ENCODE peak calls at places on chromosomes 13 and 19, in six cellular contexts. T is tibial nerve; O is CD4-positive, alpha-beta T cell; Q is esophagus muscularis mucosa; P is bronchial epithelial cell; H is colonic mucosa. Y is an unnamed sample.

GRCh38 chr13:75264611-75265010 is 217.4 kb downstream of the TBC1D4 start:
- DNase-seq in P (no peak), Q (peak; percentile 8), O (no peak), T (no peak), H (no peak), Y (no peak)

GRCh38 chr13:40158218-40158617 is 502.8 kb downstream of the COG6 start:
- DNase-seq in H (no peak), T (no peak), Q (no peak), O (no peak), P (peak; percentile 82), Y (no peak)

GRCh38 chr13:48251616-48252081 is 18.6 kb downstream of the ITM2B start:
- DNase-seq in O (no peak), Q (no peak), T (no peak), P (no peak), H (no peak), Y (no peak)

GRCh38 chr13:113636266-113636963 is 21.6 kb downstream of the ATP4B start:
- DNase-seq in T (no peak), H (no peak), O (no peak), Q (no peak), P (no peak), Y (peak; percentile 24)

GRCh38 chr19:22595918-22596341 is 38.2 kb upstream of the ZNF492 start:
- DNase-seq in Q (peak; percentile 81), T (peak; percentile 41), P (no peak), H (no peak), O (no peak), Y (no peak)

GRCh38 chr19:16608290-16608704 is 19.7 kb downstream of the MED26 start:
- DNase-seq in Q (no peak), P (peak; percentile 70), H (no peak), O (no peak), T (peak; percentile 84), Y (no peak)

GRCh38 chr13:80339841-80340642 is 884 bp downstream of the SPRY2 start:
- DNase-seq in T (peak; percentile 36), O (no peak), Q (no peak), P (no peak), H (peak; percentile 67), Y (peak; percentile 78)

GRCh38 chr13:79775830-79776229 is 294.9 kb downstream of the NDFIP2 start:
- DNase-seq in T (peak; percentile 47), Q (no peak), H (peak; percentile 61), O (no peak), P (peak; percentile 65), Y (no peak)

GRCh38 chr19:37817180-37817911 is 38.0 kb upstream of the ZNF573 start:
- DNase-seq in T (peak; percentile 43), H (peak; percentile 79), P (peak; percentile 10), Q (peak; percentile 91), O (peak; percentile 38), Y (peak; percentile 65)

GRCh38 chr13:44537238-44537637 is 38.9 kb downstream of the TSC22D1 start:
- DNase-seq in T (no peak), P (no peak), O (no peak), Q (no peak), H (no peak), Y (no peak)

GRCh38 chr13:32941368-32941767 is 74.9 kb upstream of the KL start:
- DNase-seq in O (no peak), P (no peak), H (no peak), T (no peak), Q (no peak), Y (no peak)

GRCh38 chr19:16876904-16877361 is 11.9 kb upstream of the F2RL3 start:
- DNase-seq in O (no peak), T (no peak), P (no peak), H (no peak), Q (no peak), Y (no peak)

DNA sequence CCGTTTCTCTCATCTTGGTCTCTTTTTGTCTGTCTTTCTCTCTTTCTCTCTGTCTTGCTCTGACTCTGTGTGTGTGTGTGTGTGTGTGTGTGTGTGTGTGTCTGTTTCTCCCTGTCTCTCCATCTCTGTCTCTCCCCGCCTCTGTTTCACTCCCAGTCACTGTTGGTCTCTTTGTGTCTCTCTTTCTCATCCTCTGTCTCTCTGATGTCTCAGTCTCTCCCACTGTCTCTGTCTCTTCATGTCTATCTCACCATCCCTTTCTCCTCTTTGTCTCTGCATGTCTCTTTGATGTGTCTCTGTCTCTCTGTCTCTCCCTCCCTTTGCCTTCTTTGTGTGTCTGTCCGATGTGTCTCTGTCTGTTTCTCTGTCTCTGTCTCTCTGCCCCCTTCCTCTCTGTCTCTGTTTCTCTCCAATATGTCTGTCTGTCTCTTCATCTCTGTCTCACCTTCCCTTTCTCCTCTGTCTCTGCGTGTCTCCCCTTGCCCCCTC is 2.5 kb downstream of the NFIC start:
- DNase-seq in Q (no peak), T (no peak), O (no peak), H (no peak), P (no peak), Y (no peak)
- H3K27me3 ChIP-seq in Q (no peaks in the 10 kb centered on the region), T (no peaks in the 10 kb centered on the region), O (no peaks in the 10 kb centered on the region), H (no peaks in the 10 kb centered on the region), P (no peaks in the 10 kb centered on the region), Y (no peaks in the 10 kb centered on the region)

DNA sequence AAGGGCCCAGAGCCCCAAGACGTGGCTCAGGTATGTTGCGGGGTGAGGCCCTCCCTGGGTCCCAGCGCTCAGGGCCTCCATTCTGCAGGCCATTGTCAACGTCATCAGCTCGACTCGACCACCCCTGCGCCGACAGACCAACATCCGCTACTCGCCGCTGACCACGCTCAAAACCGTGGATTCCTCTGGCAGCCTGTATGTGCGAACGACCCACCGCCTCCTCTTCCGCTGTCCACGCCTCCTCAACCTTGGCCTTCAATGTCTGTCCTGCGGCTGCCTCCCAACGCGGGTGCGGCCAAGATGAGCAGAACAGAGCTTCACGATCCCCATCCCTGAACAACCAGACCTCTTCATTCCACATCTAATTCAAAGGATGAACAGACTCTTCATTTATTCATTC is 8.2 kb downstream of the RDH8 start:
- DNase-seq in Q (no peak), H (no peak), T (no peak), P (no peak), O (no peak), Y (no peak)
- H3K27me3 ChIP-seq in Q (no peaks in the 10 kb centered on the region), H (no peaks in the 10 kb centered on the region), T (no peaks in the 10 kb centered on the region), P (no peaks in the 10 kb centered on the region), O (no peaks in the 10 kb centered on the region), Y (no peaks in the 10 kb centered on the region)

GRCh38 chr13:28978574-28978973 is 158.4 kb downstream of the MTUS2 start:
- DNase-seq in T (no peak), P (no peak), H (no peak), O (no peak), Q (peak; percentile 90), Y (no peak)

GRCh38 chr13:28981530-28981929 is 161.4 kb downstream of the MTUS2 start:
- DNase-seq in P (no peak), Q (no peak), O (no peak), T (no peak), H (no peak), Y (no peak)

GRCh38 chr13:28984326-28984725 is 164.2 kb downstream of the MTUS2 start:
- DNase-seq in O (no peak), H (no peak), T (no peak), P (no peak), Q (no peak), Y (no peak)

GRCh38 chr13:28984825-28985224 is 164.7 kb downstream of the MTUS2 start:
- DNase-seq in P (no peak), Q (no peak), H (no peak), O (no peak), T (no peak), Y (no peak)

DNA sequence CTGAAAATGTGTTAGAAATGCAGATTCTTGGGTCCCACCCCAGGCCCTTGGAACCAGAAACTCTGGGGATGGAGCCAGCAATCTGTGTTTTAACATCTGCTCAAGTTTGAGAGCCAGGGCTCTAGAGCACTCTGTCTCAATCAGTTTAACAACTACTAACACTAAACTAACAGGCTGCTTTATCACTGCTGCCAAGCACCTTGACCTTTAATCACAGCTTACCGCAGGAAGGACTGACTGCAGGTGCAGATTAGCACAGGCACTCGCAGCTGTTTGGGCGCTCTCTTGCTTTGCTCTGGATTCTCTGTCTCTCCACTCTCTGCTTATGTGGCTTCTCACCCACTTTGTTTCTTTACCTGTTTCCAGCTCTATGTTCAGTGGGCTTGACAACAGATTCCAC is 163.5 kb downstream of the MTUS2 start:
- DNase-seq in P (no peak), O (no peak), T (no peak), Q (no peak), H (no peak), Y (no peak)
- H3K27me3 ChIP-seq in P (no peaks in the 10 kb centered on the region), O (no peaks in the 10 kb centered on the region), T (no peaks in the 10 kb centered on the region), Q (no peaks in the 10 kb centered on the region), H (no peaks in the 10 kb centered on the region), Y (no peaks in the 10 kb centered on the region)

GRCh38 chr19:18772620-18773587 is 18.2 kb downstream of the COMP start:
- DNase-seq in O (no peak), Q (no peak), T (no peak), H (no peak), P (peak; percentile 72), Y (no peak)
- H3K27me3 ChIP-seq in O (no peaks in the 10 kb centered on the region), Q (no peaks in the 10 kb centered on the region), T (no peaks in the 10 kb centered on the region), H (no peaks in the 10 kb centered on the region), P (no peaks in the 10 kb centered on the region), Y (no peaks in the 10 kb centered on the region)

DNA sequence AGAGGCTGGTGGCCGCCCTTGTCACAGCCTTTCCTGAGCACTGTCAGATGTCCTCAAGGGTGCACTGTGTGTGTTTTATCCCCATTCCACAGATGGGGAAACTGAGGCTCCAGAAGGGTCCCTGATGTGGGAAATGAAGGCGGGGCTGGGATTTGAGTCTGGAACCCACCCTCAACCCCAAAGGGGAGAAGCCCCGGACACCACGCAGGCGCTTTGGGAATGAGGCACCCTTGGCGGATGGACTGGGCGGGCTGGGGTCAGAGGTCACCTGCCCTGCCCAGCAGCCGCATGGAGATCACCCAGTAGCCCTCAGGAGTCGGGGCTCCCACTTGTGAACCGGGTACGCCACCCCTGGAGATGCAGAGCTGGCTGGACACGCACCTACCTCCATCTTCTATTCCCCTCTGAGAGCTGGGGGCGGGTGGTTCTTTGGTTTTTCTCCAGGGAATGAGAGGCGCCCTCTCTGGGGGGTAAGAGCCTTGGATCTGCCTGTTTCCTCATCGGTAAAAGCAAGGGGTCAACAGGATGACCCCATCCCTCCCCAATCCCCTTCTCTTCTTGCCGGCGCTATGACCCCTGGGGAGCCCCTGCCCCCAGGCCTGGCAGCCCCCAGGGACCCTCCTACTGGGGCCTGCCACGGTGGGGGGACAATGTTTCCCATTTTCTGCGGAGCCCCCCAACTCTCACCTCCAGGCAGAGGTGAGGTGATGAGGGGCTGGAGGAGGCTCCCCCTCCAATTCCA is 8.3 kb upstream of the ONECUT3 start:
- DNase-seq in H (no peak), O (no peak), T (no peak), Q (no peak), P (no peak), Y (no peak)
- H3K27me3 ChIP-seq in H (peaks cover 42% of the 10 kb centered on the region), O (peaks cover 57% of the 10 kb centered on the region), T (peaks cover 87% of the 10 kb centered on the region), Q (peaks cover 61% of the 10 kb centered on the region), P (peaks cover 5% of the 10 kb centered on the region), Y (no peaks in the 10 kb centered on the region)

GRCh38 chr13:50128406-50129048 is 113.3 kb downstream of the KCNRG start:
- DNase-seq in P (no peak), H (no peak), O (no peak), Q (peak; percentile 29), T (no peak), Y (no peak)
- H3K27me3 ChIP-seq in P (peaks cover 19% of the 10 kb centered on the region), H (peaks cover 51% of the 10 kb centered on the region), O (peaks cover 58% of the 10 kb centered on the region), Q (peaks cover 56% of the 10 kb centered on the region), T (peaks cover 3% of the 10 kb centered on the region), Y (peaks cover 31% of the 10 kb centered on the region)

DNA sequence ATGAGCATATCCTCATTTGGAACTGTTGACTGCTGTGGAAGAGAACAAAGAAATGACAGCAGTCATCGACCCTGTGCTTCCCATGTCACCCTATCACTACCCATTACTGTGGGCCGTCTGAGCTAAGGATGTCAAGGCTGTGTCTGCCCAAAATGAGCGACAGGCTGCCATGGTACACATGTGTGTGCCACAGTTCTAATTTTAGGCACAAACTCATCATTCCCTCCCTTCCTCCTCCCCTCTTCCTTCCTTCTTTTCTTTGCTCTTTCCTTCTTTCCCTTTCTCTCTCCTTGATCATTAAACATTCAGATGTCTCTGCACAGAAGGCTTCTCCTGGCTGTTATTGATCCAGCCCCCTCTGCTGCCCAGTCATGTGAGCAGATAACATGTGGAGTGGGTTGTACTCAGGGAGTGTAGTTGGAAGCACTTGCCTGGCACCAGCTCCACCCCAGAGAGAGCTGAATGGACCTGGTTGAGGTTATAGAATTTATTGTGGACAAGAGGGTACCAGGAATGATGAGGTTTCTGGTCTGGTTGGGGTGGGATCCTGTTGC is 6.3 kb downstream of the FGF9 start:
- DNase-seq in H (no peak), O (no peak), Q (no peak), T (no peak), P (no peak), Y (no peak)
- H3K27me3 ChIP-seq in H (peaks cover 10% of the 10 kb centered on the region), O (peaks cover 23% of the 10 kb centered on the region), Q (peaks cover 43% of the 10 kb centered on the region), T (peaks cover 44% of the 10 kb centered on the region), P (peaks cover 6% of the 10 kb centered on the region), Y (no peaks in the 10 kb centered on the region)

Y was measured in Peyer's patch.